ENCODE peak calls at places on chromosomes 13 and 19, in seven cellular contexts. T, W, V, N, S, H and O are unnamed samples.

GRCh38 chr13:50419466-50419865 is 404.2 kb downstream of the KCNRG start:
- DNase-seq in T (no peak), W (no peak), V (no peak), N (no peak), S (no peak), H (no peak), O (no peak)

GRCh38 chr13:111303559-111303958 is 16.9 kb upstream of the TEX29 start:
- DNase-seq in T (no peak), W (no peak), V (no peak), N (no peak), S (no peak), H (no peak), O (no peak)

GRCh38 chr13:100581504-100581903 is 7.1 kb downstream of the GGACT start:
- DNase-seq in T (no peak), W (no peak), V (no peak), N (no peak), S (no peak), H (no peak), O (no peak)

GRCh38 chr19:49591731-49592485 is 926 bp downstream of the PRR12 start:
- DNase-seq in T (peak; percentile 76), W (no peak), V (peak; percentile 66), N (peak; percentile 47), S (peak; percentile 49), H (peak; percentile 57), O (no peak)

GRCh38 chr19:53172892-53173291 is 14.0 kb upstream of the ZNF347 start:
- DNase-seq in T (no peak), W (no peak), V (no peak), N (no peak), S (peak; percentile 9), H (no peak), O (no peak)

GRCh38 chr19:33241530-33242101 is 16.0 kb upstream of the SLC7A10 start:
- DNase-seq in T (peak; percentile 83), W (no peak), V (no peak), N (peak; percentile 46), S (peak; percentile 10), H (peak; percentile 8), O (no peak)

GRCh38 chr19:1206063-1206732 is 620 bp downstream of the STK11 start:
- DNase-seq in T (no peak), W (no peak), V (no peak), N (no peak), S (no peak), H (no peak), O (no peak)

GRCh38 chr13:53216767-53217166 is 188.2 kb downstream of the OLFM4 start:
- DNase-seq in T (no peak), W (no peak), V (no peak), N (no peak), S (no peak), H (peak; percentile 72), O (no peak)

GRCh38 chr19:40691421-40692211 is 1.2 kb upstream of the NUMBL start:
- DNase-seq in T (peak; percentile 25), W (no peak), V (peak; percentile 9), N (no peak), S (peak; percentile 15), H (no peak), O (no peak)

GRCh38 chr13:100491164-100491847 is 97.3 kb downstream of the GGACT start:
- DNase-seq in T (no peak), W (no peak), V (peak; percentile 72), N (no peak), S (peak; percentile 77), H (peak; percentile 25), O (peak; percentile 74)

GRCh38 chr13:46541210-46541609 is 11.8 kb upstream of the LRCH1 start:
- DNase-seq in T (no peak), W (no peak), V (no peak), N (no peak), S (no peak), H (no peak), O (no peak)
- H3K9ac ChIP-seq in T (no peak overlapping the region), W (no peak overlapping the region), V (no peak overlapping the region), N (no peak overlapping the region), S (no peak overlapping the region), H (no peak overlapping the region), O (no peak overlapping the region)

DNA sequence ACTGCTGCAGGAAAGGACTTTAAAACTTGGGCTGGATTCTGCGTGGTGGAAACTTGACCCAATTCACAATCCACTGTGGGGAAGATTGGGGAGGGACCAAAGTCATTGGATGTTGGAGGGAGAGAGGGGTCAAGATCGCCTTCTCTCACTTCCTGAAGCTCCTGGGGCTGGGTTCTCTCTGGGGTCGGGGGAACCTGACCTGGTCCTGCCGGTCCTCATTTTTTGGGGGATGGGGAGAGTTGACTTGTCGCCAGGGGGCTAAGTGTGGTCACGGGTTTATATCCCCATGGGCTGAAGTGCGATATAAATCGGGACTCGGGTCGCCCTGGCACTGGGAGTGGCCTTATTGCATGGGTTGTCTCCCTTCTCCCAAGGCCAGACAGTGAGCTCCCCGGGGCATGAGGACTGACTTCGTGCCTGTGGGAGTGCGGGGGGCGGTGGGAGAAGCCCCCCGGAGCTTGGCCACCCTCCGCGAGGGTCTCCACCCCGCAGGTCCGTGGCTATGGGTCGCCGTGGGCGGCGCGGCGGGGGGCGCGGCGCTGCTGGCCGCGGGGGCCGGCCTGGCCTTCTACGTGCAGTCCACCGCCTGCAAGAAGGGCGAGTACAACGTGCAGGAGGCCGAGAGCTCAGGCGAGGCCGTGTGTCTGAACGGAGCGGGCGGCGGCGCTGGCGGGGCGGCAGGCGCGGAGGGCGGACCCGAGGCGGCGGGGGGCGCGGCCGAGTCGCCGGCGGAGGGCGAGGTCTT is 6.3 kb downstream of the ICAM5 start:
- DNase-seq in T (peak; percentile 18), W (no peak), V (no peak), N (no peak), S (no peak), H (no peak), O (no peak)
- H2AFZ ChIP-seq in T (no peak overlapping the region), W (peak overlapping the region; percentile 90), V (peak overlapping the region; percentile 39), N (no peak overlapping the region), S (no peak overlapping the region), H (no peak overlapping the region), O (peak overlapping the region; percentile 26)

GRCh38 chr13:91269237-91269636 is 78.2 kb upstream of the MIR17HG start:
- DNase-seq in T (no peak), W (no peak), V (no peak), N (no peak), S (no peak), H (no peak), O (no peak)

GRCh38 chr13:91272235-91272777 is 75.2 kb upstream of the MIR17HG start:
- DNase-seq in T (no peak), W (no peak), V (no peak), N (no peak), S (no peak), H (no peak), O (no peak)

GRCh38 chr13:91273675-91274074 is 73.8 kb upstream of the MIR17HG start:
- DNase-seq in T (no peak), W (no peak), V (no peak), N (no peak), S (no peak), H (no peak), O (no peak)

GRCh38 chr13:91264484-91264883 is 83.0 kb upstream of the MIR17HG start:
- DNase-seq in T (no peak), W (no peak), V (no peak), N (no peak), S (no peak), H (no peak), O (no peak)

DNA sequence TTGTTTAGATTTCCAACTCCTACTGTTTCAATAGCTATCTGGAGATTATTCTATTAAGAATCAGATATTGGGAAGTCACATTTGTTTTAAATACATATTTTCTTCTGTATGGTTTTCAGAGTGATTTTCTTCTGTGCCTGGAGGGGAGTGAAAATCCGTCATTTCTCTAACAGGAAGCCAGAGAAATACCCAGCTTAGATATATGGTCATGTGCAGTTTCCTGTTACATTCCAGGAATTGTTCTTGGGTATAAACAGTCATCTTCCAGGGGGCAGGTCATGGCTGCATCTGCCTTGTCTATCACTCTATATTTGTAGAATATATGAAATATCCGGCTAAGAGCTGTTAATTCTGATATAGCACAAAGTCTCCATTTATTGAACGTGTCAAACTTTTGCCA is 77.5 kb upstream of the MIR17HG start:
- DNase-seq in T (no peak), W (no peak), V (peak; percentile 27), N (no peak), S (no peak), H (no peak), O (no peak)
- H3K9ac ChIP-seq in T (no peak overlapping the region), W (no peak overlapping the region), V (no peak overlapping the region), N (no peak overlapping the region), S (no peak overlapping the region), H (no peak overlapping the region), O (no peak overlapping the region)

GRCh38 chr13:77026255-77026782 is 640 bp downstream of the FBXL3 start:
- DNase-seq in T (peak; percentile 86), W (peak; percentile 49), V (peak; percentile 76), N (peak; percentile 75), S (peak; percentile 56), H (peak; percentile 93), O (no peak)
- H2AFZ ChIP-seq in T (peak overlapping the region; percentile 66), W (peak overlapping the region; percentile 98), V (peak overlapping the region; percentile 56), N (peak overlapping the region; percentile 91), S (no peak overlapping the region), H (no peak overlapping the region), O (peak overlapping the region; percentile 93)

DNA sequence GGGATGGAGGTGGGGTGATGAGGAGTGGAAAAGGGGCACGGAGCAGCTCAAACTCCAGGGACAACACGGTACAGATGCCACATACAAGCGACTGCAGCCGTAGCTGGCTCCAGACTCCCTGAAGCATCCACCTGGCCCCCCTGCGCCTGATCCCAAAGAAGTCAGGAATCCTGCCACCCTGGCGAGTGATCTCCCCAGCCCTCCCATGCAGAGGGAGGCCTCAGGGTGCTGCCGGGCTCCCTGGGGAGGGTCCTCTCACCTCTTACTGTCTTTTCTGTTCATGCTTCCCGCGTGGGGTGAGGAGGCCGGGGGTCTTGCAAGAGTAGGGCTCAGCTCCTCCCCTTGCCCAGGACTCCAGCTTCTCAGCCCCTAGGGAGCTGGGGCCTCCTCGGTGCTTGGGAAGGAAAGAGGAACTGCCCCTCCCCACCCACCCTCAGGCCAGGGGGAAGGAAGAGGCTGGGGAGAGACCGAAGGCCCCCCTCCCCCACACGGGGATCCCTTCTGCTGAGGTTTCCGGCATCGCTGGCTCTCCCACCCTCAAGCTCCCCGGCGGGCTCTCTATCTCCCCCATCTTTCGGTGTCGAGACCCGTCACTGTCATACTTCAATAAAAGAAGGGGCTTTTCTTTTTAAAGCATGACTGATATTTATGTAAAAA is at the start of gene RASGRP4:
- DNase-seq in T (no peak), W (no peak), V (no peak), N (no peak), S (no peak), H (no peak), O (no peak)
- H3K9ac ChIP-seq in T (no peak within 1 kb of the TSS), W (no peak within 1 kb of the TSS), V (no peak within 1 kb of the TSS), N (no peak within 1 kb of the TSS), S (no peak within 1 kb of the TSS), H (no peak within 1 kb of the TSS), O (no peak within 1 kb of the TSS)

DNA sequence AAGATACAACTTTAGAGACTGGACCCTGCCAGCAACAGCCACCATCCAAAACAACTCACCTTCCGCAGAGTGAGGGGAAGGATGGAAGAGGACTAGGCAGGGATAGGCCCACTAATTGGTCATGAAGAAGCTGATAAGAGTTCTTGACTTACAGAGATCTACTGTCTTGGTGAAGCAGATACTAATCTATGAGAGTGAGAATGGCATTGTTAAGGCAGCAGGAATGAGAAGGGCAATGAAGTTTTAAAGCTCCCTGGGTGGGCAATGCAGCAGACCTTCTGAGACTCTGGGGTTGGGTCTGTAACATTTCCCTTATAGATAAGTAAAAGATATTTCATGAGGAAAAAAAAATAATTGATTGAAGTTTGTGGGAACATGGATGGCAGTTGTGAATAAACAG is 63.7 kb downstream of the KLF12 start:
- DNase-seq in T (no peak), W (no peak), V (no peak), N (no peak), S (no peak), H (no peak), O (no peak)
- H2AFZ ChIP-seq in T (no peak overlapping the region), W (no peak overlapping the region), V (no peak overlapping the region), N (no peak overlapping the region), S (no peak overlapping the region), H (no peak overlapping the region), O (no peak overlapping the region)

GRCh38 chr13:64057372-64058020 is 2641.8 kb upstream of the PCDH20 start:
- DNase-seq in T (no peak), W (no peak), V (no peak), N (no peak), S (no peak), H (peak; percentile 51), O (no peak)
- H3K9ac ChIP-seq in T (no peak overlapping the region), W (no peak overlapping the region), V (no peak overlapping the region), N (no peak overlapping the region), S (no peak overlapping the region), H (no peak overlapping the region), O (no peak overlapping the region)